ENCODE peak calls at places on chromosomes 5 and 9, in eight cellular contexts. J is activated CD8-positive, alpha-beta T cell treated with anti-CD3 and anti-CD28 coated beads for 36 hours; N is lower leg skin; B is GM06990; P is neural crest cell; V is cardiac fibroblast; O is lower lobe of right lung; R is pancreas. W is an unnamed sample.

GRCh38 chr5:107875834-107876233 is 205.1 kb upstream of the EFNA5 start:
- DNase-seq in J (no peak), P (peak; percentile 15), V (peak; percentile 49), O (no peak), B (no peak), N (peak; percentile 15), R (no peak), W (no peak)

GRCh38 chr9:110321055-110321454 is 16.6 kb downstream of the TXNDC8 start:
- DNase-seq in B (no peak), R (no peak), O (no peak), N (no peak), J (no peak), P (no peak), V (no peak), W (no peak)

GRCh38 chr5:161585798-161586197 is 39.3 kb upstream of the GABRB2 start:
- DNase-seq in P (no peak), R (no peak), J (no peak), V (no peak), O (no peak), N (no peak), B (no peak), W (no peak)

GRCh38 chr9:6351757-6352156 is 23.6 kb downstream of the TPD52L3 start:
- DNase-seq in N (no peak), O (no peak), J (no peak), B (no peak), P (no peak), V (no peak), R (no peak), W (no peak)

GRCh38 chr5:154714271-154714986 is 40.7 kb upstream of the LARP1 start:
- DNase-seq in V (peak; percentile 64), R (no peak), J (peak; percentile 15), N (no peak), O (peak; percentile 53), P (no peak), B (no peak), W (no peak)

GRCh38 chr5:57863661-57864060 is 381.1 kb upstream of the ACTBL2 start:
- DNase-seq in V (peak; percentile 16), R (no peak), J (no peak), O (no peak), B (no peak), P (no peak), N (no peak), W (no peak)

GRCh38 chr5:111635151-111635945 is 121.6 kb downstream of the NREP start:
- DNase-seq in J (no peak), P (no peak), B (no peak), O (no peak), N (no peak), R (no peak), V (peak; percentile 3), W (no peak)

GRCh38 chr9:89877051-89878002 is 272.5 kb downstream of the GADD45G start:
- DNase-seq in V (no peak), B (no peak), P (no peak), N (no peak), O (peak; percentile 20), J (no peak), R (no peak), W (no peak)

GRCh38 chr5:6056280-6056679 is 322.1 kb downstream of the MED10 start:
- DNase-seq in P (no peak), B (no peak), O (no peak), N (no peak), R (no peak), J (no peak), V (no peak), W (no peak)

GRCh38 chr5:176844281-176844680 is 33.9 kb downstream of the UNC5A start:
- DNase-seq in R (no peak), V (no peak), N (no peak), O (no peak), P (no peak), J (no peak), B (no peak), W (no peak)

GRCh38 chr5:176843673-176844072 is 33.3 kb downstream of the UNC5A start:
- DNase-seq in J (no peak), O (no peak), R (no peak), V (no peak), N (no peak), B (no peak), P (no peak), W (no peak)

GRCh38 chr5:176844706-176845391 is 34.5 kb downstream of the UNC5A start:
- DNase-seq in J (no peak), R (no peak), B (no peak), V (peak; percentile 43), P (no peak), O (no peak), N (no peak), W (no peak)

GRCh38 chr5:176846335-176847140 is 36.2 kb downstream of the UNC5A start:
- DNase-seq in B (no peak), P (no peak), R (no peak), O (no peak), V (peak; percentile 12), J (peak; percentile 38), N (no peak), W (no peak)

GRCh38 chr5:176845392-176845713 is 35.0 kb downstream of the UNC5A start:
- DNase-seq in R (no peak), O (no peak), P (no peak), V (no peak), B (no peak), J (no peak), N (no peak), W (no peak)
- TF ChIP-seq CTCF in R (no peak), O (no peak), P (no peak), V (no peak), B (no peak), J (no peak), N (no peak), W (no peak)

GRCh38 chr9:22039258-22039657 is 30.2 kb upstream of the CDKN2B start:
- DNase-seq in J (no peak), V (peak; percentile 59), R (no peak), B (no peak), P (no peak), N (no peak), O (no peak), W (no peak)

GRCh38 chr9:22035591-22036011 is 26.5 kb upstream of the CDKN2B start:
- DNase-seq in P (no peak), N (no peak), R (no peak), V (no peak), O (no peak), B (no peak), J (peak; percentile 22), W (no peak)

GRCh38 chr9:22040760-22041159 is 31.7 kb upstream of the CDKN2B start:
- DNase-seq in B (no peak), V (peak; percentile 81), R (no peak), P (no peak), J (no peak), O (no peak), N (no peak), W (no peak)

GRCh38 chr9:22036866-22037626 is 27.9 kb upstream of the CDKN2B start:
- DNase-seq in B (no peak), N (peak; percentile 39), P (no peak), R (no peak), V (peak; percentile 60), J (no peak), O (no peak), W (no peak)

GRCh38 chr9:22037954-22038690 is 29.0 kb upstream of the CDKN2B start:
- DNase-seq in V (peak; percentile 75), R (no peak), J (no peak), B (no peak), P (no peak), N (no peak), O (no peak), W (no peak)
- TF ChIP-seq CTCF in V (peak; percentile 49), R (no peak), J (peak; percentile 83), B (peak; percentile 43), P (peak; percentile 71), N (no peak), O (peak; percentile 50), W (peak; percentile 58)

GRCh38 chr9:38068866-38069628 is at the start of gene SHB:
- DNase-seq in N (peak; percentile 50), O (peak; percentile 91), R (peak; percentile 91), B (peak; percentile 76), P (peak; percentile 62), J (peak; percentile 82), V (peak; percentile 54), W (peak; percentile 79)
- TF ChIP-seq CTCF in N (no peak), O (peak; percentile 35), R (no peak), B (no peak), P (peak; percentile 32), J (peak; percentile 20), V (no peak), W (peak; percentile 48)

DNA sequence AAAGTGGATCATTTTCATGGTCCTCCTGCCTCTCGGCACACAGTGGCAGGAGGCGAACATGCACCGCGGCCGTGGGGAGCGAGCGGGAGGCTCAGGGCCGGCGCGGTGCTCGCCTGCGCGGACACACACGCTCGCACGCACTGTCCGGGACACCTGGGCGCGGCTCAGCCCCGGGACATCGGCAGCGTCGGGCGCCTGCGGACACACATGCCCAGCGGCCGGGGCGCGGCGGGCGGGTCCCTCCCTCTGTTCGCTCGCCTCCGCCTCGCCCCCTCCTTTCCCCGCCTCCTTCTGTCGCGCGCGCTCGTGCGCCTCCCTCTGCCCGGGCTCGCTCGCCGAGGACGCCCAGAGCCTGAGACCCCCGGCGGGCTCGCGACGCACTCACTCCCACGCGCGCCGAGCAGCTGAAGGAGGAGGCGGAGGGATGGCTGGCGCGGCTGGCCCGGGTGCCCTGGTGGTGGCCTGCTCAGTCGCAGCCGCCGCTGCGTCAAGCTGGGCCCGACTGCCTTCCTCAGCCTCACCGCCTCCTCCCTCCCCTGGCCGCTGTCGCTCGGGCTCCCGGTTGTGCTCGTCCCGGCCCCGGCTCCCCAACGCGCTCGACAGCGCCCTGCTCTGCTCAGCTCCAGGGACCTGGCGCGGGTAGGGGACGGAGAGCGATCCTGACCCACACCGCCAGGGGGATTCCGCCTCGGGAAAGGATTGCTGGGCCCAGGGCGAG is at the start of gene FRMD3:
- DNase-seq in B (peak; percentile 23), J (peak; percentile 36), N (peak; percentile 37), P (peak; percentile 83), O (peak; percentile 84), R (peak; percentile 83), V (peak; percentile 81), W (peak; percentile 69)
- TF ChIP-seq CTCF in B (peak; percentile 41), J (peak; percentile 34), N (peak; percentile 30), P (peak; percentile 75), O (peak; percentile 68), R (peak; percentile 54), V (peak; percentile 81), W (peak; percentile 39)

GRCh38 chr5:80341376-80341775 is 21.6 kb downstream of the SPZ1 start:
- DNase-seq in V (no peak), N (no peak), B (no peak), R (no peak), P (no peak), J (no peak), O (no peak), W (no peak)

GRCh38 chr5:80343067-80343466 is 23.3 kb downstream of the SPZ1 start:
- DNase-seq in V (no peak), P (no peak), O (no peak), J (no peak), R (no peak), N (no peak), B (no peak), W (no peak)

DNA sequence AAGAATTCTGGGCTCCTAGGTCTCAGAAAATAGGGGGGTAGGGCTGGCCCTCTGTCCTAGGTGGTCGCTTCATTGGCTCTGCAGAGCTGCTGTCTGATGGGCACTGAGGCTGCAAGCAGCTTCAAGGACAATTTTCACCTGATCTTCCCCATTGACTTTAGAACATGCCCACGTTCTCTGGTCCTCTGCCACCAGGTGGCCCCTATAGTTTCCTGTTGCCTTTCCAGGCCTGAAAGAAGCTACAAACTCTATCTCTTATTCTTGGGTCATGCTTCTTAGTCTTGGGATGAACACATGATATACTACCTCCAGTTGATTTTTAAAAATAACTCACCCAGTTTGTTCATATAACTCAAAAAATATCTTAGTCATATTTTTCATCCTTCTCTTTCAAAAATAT is 26.3 kb downstream of the SPZ1 start:
- DNase-seq in V (peak; percentile 10), J (peak; percentile 64), O (no peak), P (no peak), N (peak; percentile 15), R (no peak), B (no peak), W (no peak)
- TF ChIP-seq CTCF in V (peak; percentile 36), J (peak; percentile 53), O (peak; percentile 34), P (peak; percentile 58), N (no peak), R (no peak), B (peak; percentile 67), W (no peak)

W was measured in dorsolateral prefrontal cortex.